ENCODE peak calls at places on chromosomes 7 and 10, in eight cellular contexts. Z is hepatocyte, H is body of pancreas, M is astrocyte of the spinal cord, S is AG10803, X is transverse colon, U is fibroblast of lung, I is astrocyte of the cerebellum. J is an unnamed sample.

GRCh38 chr10:121104476-121105111 is 253.4 kb downstream of the WDR11 start:
- DNase-seq in Z (no peak), H (no peak), M (no peak), S (no peak), X (peak), U (no peak), I (no peak), J (no peak)

GRCh38 chr7:109246330-109247077 is 676.8 kb downstream of the DNAJB9 start:
- DNase-seq in Z (no peak), H (no peak), M (no peak), S (peak), X (no peak), U (peak), I (peak), J (no peak)

GRCh38 chr10:132001238-132001977 is 19.7 kb upstream of the BNIP3 start:
- DNase-seq in Z (no peak), H (no peak), M (peak), S (peak), X (no peak), U (peak), I (no peak), J (no peak)

GRCh38 chr7:152866791-152867481 is 107.4 kb downstream of the ACTR3B start:
- DNase-seq in Z (no peak), H (no peak), M (no peak), S (no peak), X (no peak), U (no peak), I (no peak), J (no peak)

GRCh38 chr10:14958872-14959220 is 342 bp upstream of the MEIG1 start:
- DNase-seq in Z (no peak), H (no peak), M (no peak), S (no peak), X (no peak), U (no peak), I (no peak), J (no peak)

GRCh38 chr10:132974886-132975881 is 32.8 kb upstream of the CFAP46 start:
- DNase-seq in Z (no peak), H (no peak), M (no peak), S (peak), X (no peak), U (no peak), I (no peak), J (no peak)

GRCh38 chr10:83536426-83536825 is 602.9 kb upstream of the GHITM start:
- DNase-seq in Z (no peak), H (no peak), M (peak), S (peak), X (no peak), U (no peak), I (no peak), J (no peak)

GRCh38 chr7:94041529-94041928 is 37.4 kb upstream of the BET1 start:
- DNase-seq in Z (no peak), H (no peak), M (peak), S (no peak), X (no peak), U (peak), I (peak), J (no peak)

GRCh38 chr10:74919671-74920070 is 93.3 kb downstream of the KAT6B start:
- DNase-seq in Z (no peak), H (no peak), M (no peak), S (no peak), X (no peak), U (no peak), I (no peak), J (no peak)

GRCh38 chr7:47492720-47493119 is 89.2 kb downstream of the TNS3 start:
- DNase-seq in Z (no peak), H (no peak), M (no peak), S (no peak), X (no peak), U (no peak), I (no peak), J (no peak)

GRCh38 chr10:81082621-81083376 is 545.1 kb downstream of the SH2D4B start:
- DNase-seq in Z (no peak), H (no peak), M (no peak), S (no peak), X (no peak), U (no peak), I (no peak), J (no peak)

GRCh38 chr10:72297281-72297967 is 23.7 kb downstream of the DDIT4 start:
- DNase-seq in Z (peak), H (peak), M (peak), S (peak), X (peak), U (peak), I (peak), J (peak)

GRCh38 chr10:91901784-91902677 is 7.3 kb downstream of the FGFBP3 start:
- DNase-seq in Z (peak), H (no peak), M (peak), S (peak), X (no peak), U (peak), I (peak), J (peak)

GRCh38 chr7:106524690-106525059 is 136.3 kb downstream of the CCDC71L start:
- DNase-seq in Z (no peak), H (no peak), M (no peak), S (no peak), X (no peak), U (no peak), I (no peak), J (no peak)

GRCh38 chr10:58662314-58662713 is 149.6 kb downstream of the BICC1 start:
- DNase-seq in Z (peak), H (no peak), M (peak), S (peak), X (no peak), U (peak), I (peak), J (peak)

GRCh38 chr10:98212204-98212603 is 55.8 kb downstream of the LOXL4 start:
- DNase-seq in Z (no peak), H (no peak), M (no peak), S (no peak), X (no peak), U (no peak), I (no peak), J (no peak)

GRCh38 chr10:93149761-93150160 is 76.1 kb downstream of the CYP26A1 start:
- DNase-seq in Z (no peak), H (no peak), M (no peak), S (peak), X (no peak), U (no peak), I (no peak), J (no peak)

GRCh38 chr7:33903770-33904679 is 1.3 kb upstream of the BMPER start:
- DNase-seq in Z (peak), H (peak), M (peak), S (peak), X (peak), U (peak), I (no peak), J (no peak)

GRCh38 chr7:44153948-44154335 is 12.8 kb upstream of the MYL7 start:
- DNase-seq in Z (no peak), H (no peak), M (no peak), S (no peak), X (no peak), U (no peak), I (no peak), J (no peak)

GRCh38 chr10:49177391-49178355 is 10.5 kb downstream of the TMEM273 start:
- DNase-seq in Z (peak), H (no peak), M (peak), S (peak), X (peak), U (peak), I (peak), J (peak)

GRCh38 chr7:85851571-85852193 is 664.8 kb upstream of the SEMA3D start:
- DNase-seq in Z (peak), H (no peak), M (peak), S (peak), X (no peak), U (peak), I (peak), J (peak)

GRCh38 chr10:99930731-99931550 is 78.8 kb downstream of the DNMBP start:
- DNase-seq in Z (peak), H (peak), M (peak), S (no peak), X (peak), U (no peak), I (no peak), J (no peak)

GRCh38 chr7:4682621-4683042 is 537 bp downstream of the FOXK1 start:
- DNase-seq in Z (peak), H (peak), M (peak), S (peak), X (peak), U (peak), I (no peak), J (no peak)

GRCh38 chr10:21173964-21174669 is 277.0 kb upstream of the NEBL start:
- DNase-seq in Z (peak), H (peak), M (no peak), S (no peak), X (peak), U (no peak), I (no peak), J (no peak)

GRCh38 chr7:156096806-156097538 is 284.7 kb upstream of the SHH start:
- DNase-seq in Z (no peak), H (no peak), M (peak), S (no peak), X (no peak), U (peak), I (peak), J (no peak)

GRCh38 chr7:88278881-88279280 is 27.8 kb downstream of the STEAP4 start:
- DNase-seq in Z (no peak), H (no peak), M (peak), S (no peak), X (no peak), U (peak), I (no peak), J (no peak)

GRCh38 chr10:93198401-93199175 is 124.9 kb downstream of the CYP26A1 start:
- DNase-seq in Z (peak), H (no peak), M (no peak), S (peak), X (no peak), U (peak), I (no peak), J (no peak)

GRCh38 chr7:101018271-101019167 is 1.4 kb upstream of the MUC17 start:
- DNase-seq in Z (no peak), H (no peak), M (no peak), S (no peak), X (no peak), U (no peak), I (no peak), J (no peak)

GRCh38 chr10:126841341-126841902 is 63.8 kb upstream of the DOCK1 start:
- DNase-seq in Z (peak), H (no peak), M (no peak), S (no peak), X (peak), U (no peak), I (no peak), J (no peak)

GRCh38 chr7:46169384-46169755 is 248.3 kb upstream of the IGFBP3 start:
- DNase-seq in Z (no peak), H (no peak), M (no peak), S (no peak), X (no peak), U (no peak), I (no peak), J (no peak)

GRCh38 chr7:112654322-112655216 is 135.6 kb downstream of the TMEM168 start:
- DNase-seq in Z (no peak), H (no peak), M (peak), S (no peak), X (no peak), U (peak), I (no peak), J (peak)

GRCh38 chr10:72320676-72321247 is 34.0 kb downstream of the DNAJB12 start:
- DNase-seq in Z (peak), H (peak), M (peak), S (peak), X (peak), U (peak), I (peak), J (peak)

GRCh38 chr10:58326967-58327381 is 7.8 kb upstream of the UBE2D1 start:
- DNase-seq in Z (no peak), H (no peak), M (peak), S (peak), X (no peak), U (peak), I (no peak), J (no peak)

GRCh38 chr10:12597800-12598750 is 248.7 kb downstream of the CAMK1D start:
- DNase-seq in Z (no peak), H (no peak), M (peak), S (no peak), X (no peak), U (no peak), I (no peak), J (no peak)

GRCh38 chr10:129759214-129760002 is 204.7 kb downstream of the EBF3 start:
- DNase-seq in Z (no peak), H (peak), M (no peak), S (no peak), X (peak), U (no peak), I (no peak), J (no peak)

GRCh38 chr10:58951750-58952149 is 224.7 kb upstream of the PHYHIPL start:
- DNase-seq in Z (peak), H (no peak), M (no peak), S (peak), X (no peak), U (no peak), I (peak), J (no peak)

GRCh38 chr10:66183028-66183427 is 742.8 kb upstream of the LRRTM3 start:
- DNase-seq in Z (no peak), H (no peak), M (no peak), S (no peak), X (no peak), U (no peak), I (no peak), J (no peak)

DNA sequence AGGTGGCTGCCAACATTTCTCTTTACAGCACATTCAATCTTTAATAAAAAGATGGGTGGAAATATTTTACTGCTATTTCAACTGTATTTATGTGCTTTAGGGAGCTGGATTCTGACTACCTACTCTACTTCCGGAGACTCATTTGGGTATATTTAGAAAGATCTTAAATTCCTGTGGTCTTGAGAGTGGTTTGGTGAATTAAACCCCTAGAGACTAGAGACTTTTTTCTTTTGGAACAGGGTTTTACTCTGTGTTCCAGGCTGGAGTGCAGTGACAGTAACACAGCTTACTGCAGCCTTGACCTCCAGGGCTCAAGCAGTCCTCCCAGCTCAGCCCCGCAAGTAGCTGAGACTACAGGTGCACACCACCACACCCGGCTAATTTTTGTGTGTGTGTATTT is 79.0 kb upstream of the HABP2 start:
- DNase-seq in Z (no peak), H (no peak), M (no peak), S (peak), X (no peak), U (no peak), I (peak), J (no peak)
- H3K4me3 ChIP-seq in Z (no peak), H (no peak), M (no peak), S (no peak), X (no peak), U (no peak), I (no peak), J (no peak)

GRCh38 chr7:50827281-50827680 is 44.6 kb upstream of the GRB10 start:
- DNase-seq in Z (no peak), H (no peak), M (no peak), S (no peak), X (no peak), U (no peak), I (no peak), J (no peak)

GRCh38 chr7:50824882-50825281 is 42.2 kb upstream of the GRB10 start:
- DNase-seq in Z (no peak), H (no peak), M (no peak), S (no peak), X (no peak), U (no peak), I (no peak), J (no peak)

GRCh38 chr7:50822716-50823115 is 40.0 kb upstream of the GRB10 start:
- DNase-seq in Z (no peak), H (no peak), M (peak), S (peak), X (no peak), U (no peak), I (no peak), J (no peak)

GRCh38 chr7:50828801-50829200 is 46.1 kb upstream of the GRB10 start:
- DNase-seq in Z (no peak), H (no peak), M (no peak), S (no peak), X (no peak), U (no peak), I (no peak), J (no peak)

DNA sequence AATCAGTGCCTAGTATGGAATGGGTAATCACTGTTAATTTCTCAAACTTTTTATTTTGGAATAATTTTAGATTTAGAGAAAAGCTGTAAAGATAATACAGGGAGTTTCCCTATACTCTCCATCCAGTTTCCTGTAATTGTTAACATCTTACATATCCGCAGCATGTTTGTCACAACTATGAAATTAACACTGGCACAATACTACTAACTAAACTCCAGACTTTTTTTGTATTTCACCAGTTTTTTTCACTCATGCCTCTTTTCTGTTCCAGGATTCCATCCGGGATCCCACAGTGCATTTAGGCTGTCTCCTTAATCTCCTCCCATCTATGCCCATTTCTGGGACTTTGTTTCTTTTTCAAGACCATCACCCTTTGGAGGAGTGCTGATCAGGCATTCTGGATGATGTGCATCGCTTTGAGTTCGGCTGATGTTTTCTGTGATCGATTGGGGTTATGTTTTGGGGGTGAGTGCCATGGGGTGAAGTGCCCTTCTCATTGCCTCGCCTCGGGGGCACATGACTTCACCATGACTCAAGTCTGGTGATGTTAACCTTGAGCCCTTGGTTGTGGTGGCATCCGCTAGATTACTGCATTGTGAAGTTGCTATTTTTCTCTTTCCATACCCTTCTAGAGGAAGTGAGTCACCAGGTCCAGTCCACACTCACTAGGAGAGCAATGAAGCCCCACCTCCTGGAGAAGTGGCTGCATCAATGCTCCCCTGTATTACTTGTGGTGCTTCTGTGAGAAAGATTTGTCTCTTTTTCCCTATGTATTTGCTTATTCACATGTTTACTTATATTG is 43.9 kb upstream of the GRB10 start:
- DNase-seq in Z (peak), H (no peak), M (peak), S (peak), X (no peak), U (peak), I (peak), J (peak)
- H3K4me3 ChIP-seq in Z (no peak), H (no peak), M (no peak), S (no peak), X (no peak), U (no peak), I (no peak), J (no peak)

GRCh38 chr10:103671561-103671960 is 178.1 kb downstream of the NEURL1 start:
- DNase-seq in Z (no peak), H (no peak), M (no peak), S (no peak), X (no peak), U (peak), I (no peak), J (no peak)

GRCh38 chr10:103668351-103669242 is 175.1 kb downstream of the NEURL1 start:
- DNase-seq in Z (no peak), H (no peak), M (peak), S (peak), X (peak), U (peak), I (no peak), J (no peak)

GRCh38 chr10:103669243-103669929 is 175.9 kb downstream of the NEURL1 start:
- DNase-seq in Z (no peak), H (no peak), M (no peak), S (no peak), X (no peak), U (no peak), I (no peak), J (no peak)

GRCh38 chr10:103671126-103671525 is 177.6 kb downstream of the NEURL1 start:
- DNase-seq in Z (no peak), H (no peak), M (no peak), S (no peak), X (no peak), U (no peak), I (no peak), J (no peak)

GRCh38 chr10:103669944-103670343 is 176.4 kb downstream of the NEURL1 start:
- DNase-seq in Z (no peak), H (no peak), M (no peak), S (no peak), X (no peak), U (no peak), I (no peak), J (no peak)
- H3K4me3 ChIP-seq in Z (no peak), H (no peak), M (no peak), S (no peak), X (no peak), U (no peak), I (no peak), J (no peak)

GRCh38 chr10:6135039-6135438 is 46.2 kb downstream of the RBM17 start:
- DNase-seq in Z (no peak), H (no peak), M (no peak), S (no peak), X (no peak), U (no peak), I (no peak), J (no peak)

GRCh38 chr10:6138456-6138855 is 49.6 kb downstream of the RBM17 start:
- DNase-seq in Z (no peak), H (no peak), M (no peak), S (no peak), X (no peak), U (no peak), I (no peak), J (no peak)

GRCh38 chr10:6135589-6136168 is 46.8 kb downstream of the RBM17 start:
- DNase-seq in Z (no peak), H (no peak), M (no peak), S (no peak), X (no peak), U (no peak), I (no peak), J (no peak)

GRCh38 chr10:6134099-6134880 is 45.5 kb downstream of the RBM17 start:
- DNase-seq in Z (no peak), H (no peak), M (no peak), S (no peak), X (no peak), U (no peak), I (no peak), J (no peak)

GRCh38 chr10:6136215-6137201 is 47.7 kb downstream of the RBM17 start:
- DNase-seq in Z (no peak), H (no peak), M (peak), S (peak), X (no peak), U (peak), I (peak), J (no peak)
- H3K4me3 ChIP-seq in Z (no peak), H (no peak), M (no peak), S (peak), X (no peak), U (no peak), I (no peak), J (no peak)